ENCODE peak calls at places on chromosome 14, in six cellular contexts. U, F, E, W, S and O are unnamed samples.

GRCh38 chr14:65213316-65213715 is 111.0 kb upstream of the MAX start:
- DNase-seq in U (no peak), F (no peak), E (no peak), W (no peak), S (no peak), O (no peak)

GRCh38 chr14:97077253-97077653 is 280.1 kb downstream of the VRK1 start:
- DNase-seq in U (peak; percentile 86), F (peak; percentile 37), E (peak; percentile 19), W (peak; percentile 16), S (peak; percentile 37), O (no peak)

GRCh38 chr14:78519863-78520262 is 349.7 kb downstream of the NRXN3 start:
- DNase-seq in U (peak; percentile 25), F (no peak), E (peak; percentile 1), W (no peak), S (peak; percentile 8), O (no peak)

GRCh38 chr14:91229743-91230200 is 14.7 kb downstream of the GPR68 start:
- DNase-seq in U (peak; percentile 51), F (no peak), E (peak; percentile 71), W (peak; percentile 77), S (peak; percentile 48), O (peak; percentile 78)

GRCh38 chr14:105577339-105577861 is 51.0 kb downstream of the TMEM121 start:
- DNase-seq in U (no peak), F (no peak), E (no peak), W (no peak), S (no peak), O (no peak)

GRCh38 chr14:63881926-63882325 is 29.1 kb downstream of the SYNE2 start:
- DNase-seq in U (no peak), F (no peak), E (no peak), W (no peak), S (no peak), O (no peak)

GRCh38 chr14:75469164-75469563 is 41.3 kb downstream of the JDP2 start:
- DNase-seq in U (no peak), F (no peak), E (no peak), W (no peak), S (no peak), O (no peak)

GRCh38 chr14:50677527-50678063 is 9.5 kb upstream of the SAV1 start:
- DNase-seq in U (peak; percentile 90), F (no peak), E (peak; percentile 95), W (no peak), S (no peak), O (no peak)

GRCh38 chr14:102973706-102974280 is 51.3 kb downstream of the AMN start:
- DNase-seq in U (no peak), F (no peak), E (no peak), W (no peak), S (no peak), O (no peak)

GRCh38 chr14:101960225-101960624 is 4.1 kb upstream of the DYNC1H1 start:
- DNase-seq in U (no peak), F (no peak), E (no peak), W (no peak), S (no peak), O (peak; percentile 29)

DNA sequence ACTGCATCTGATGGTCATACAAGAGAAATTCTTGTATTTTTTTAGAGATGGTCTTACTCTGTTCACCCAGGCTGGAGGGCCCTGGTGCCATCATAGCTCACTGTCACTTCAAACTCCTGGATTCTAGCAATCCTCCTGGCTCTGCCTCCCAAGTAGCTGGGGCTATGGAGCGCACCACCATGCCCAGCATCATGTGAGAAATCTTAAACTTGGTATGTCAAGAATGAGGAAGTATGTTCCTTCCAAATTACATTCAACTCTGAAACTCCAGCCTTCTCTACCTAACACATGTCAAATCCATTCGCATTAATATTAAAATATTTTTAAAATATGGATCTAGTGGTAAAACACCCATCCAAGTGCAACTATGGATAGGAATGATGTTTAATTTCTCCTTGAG is 27.5 kb upstream of the CDKN3 start:
- DNase-seq in U (no peak), F (no peak), E (no peak), W (no peak), S (no peak), O (no peak)
- H3K36me3 ChIP-seq in U (no peaks in the 10 kb centered on the region), F (no peaks in the 10 kb centered on the region), E (no peaks in the 10 kb centered on the region), W (no peaks in the 10 kb centered on the region), S (no peaks in the 10 kb centered on the region), O (no peaks in the 10 kb centered on the region)

GRCh38 chr14:93311082-93311481 is 21.8 kb downstream of the BTBD7 start:
- DNase-seq in U (no peak), F (no peak), E (no peak), W (no peak), S (no peak), O (no peak)
- H3K36me3 ChIP-seq in U (no peaks in the 10 kb centered on the region), F (no peaks in the 10 kb centered on the region), E (no peaks in the 10 kb centered on the region), W (no peaks in the 10 kb centered on the region), S (no peaks in the 10 kb centered on the region), O (no peaks in the 10 kb centered on the region)

GRCh38 chr14:22922294-22922693 is 3.3 kb upstream of the RBM23 start:
- DNase-seq in U (no peak), F (no peak), E (no peak), W (no peak), S (no peak), O (no peak)
- H3K36me3 ChIP-seq in U (peaks cover 35% of the 10 kb centered on the region), F (peaks cover 53% of the 10 kb centered on the region), E (peaks cover 35% of the 10 kb centered on the region), W (peaks cover 54% of the 10 kb centered on the region), S (peaks cover 20% of the 10 kb centered on the region), O (peaks cover 12% of the 10 kb centered on the region)

GRCh38 chr14:68898248-68899032 is 80.7 kb downstream of the ACTN1 start:
- DNase-seq in U (no peak), F (no peak), E (no peak), W (no peak), S (no peak), O (no peak)
- H3K36me3 ChIP-seq in U (peaks cover 47% of the 10 kb centered on the region), F (peaks cover 68% of the 10 kb centered on the region), E (peaks cover 46% of the 10 kb centered on the region), W (peaks cover 50% of the 10 kb centered on the region), S (peaks cover 11% of the 10 kb centered on the region), O (peaks cover 98% of the 10 kb centered on the region)